ENCODE peak calls at places on chromosomes 1 and 21, in nine cellular contexts. Q, X, R, O, F, K, S, I and T are unnamed samples.

GRCh38 chr21:31348188-31348587 is 4.1 kb upstream of the TIAM1 start:
- DNase-seq in Q (no peak), X (no peak), R (no peak), O (no peak), F (no peak), K (no peak), S (no peak), I (no peak), T (no peak)

GRCh38 chr1:57222801-57223200 is 201.1 kb downstream of the DAB1 start:
- DNase-seq in Q (no peak), X (no peak), R (no peak), O (peak), F (no peak), K (no peak), S (no peak), I (no peak), T (no peak)

GRCh38 chr21:29193907-29194306 is 63.5 kb downstream of the MAP3K7CL start:
- DNase-seq in Q (no peak), X (no peak), R (no peak), O (no peak), F (no peak), K (no peak), S (no peak), I (no peak), T (no peak)

GRCh38 chr1:113434081-113434873 is 44.0 kb downstream of the MAGI3 start:
- DNase-seq in Q (no peak), X (no peak), R (no peak), O (no peak), F (no peak), K (no peak), S (no peak), I (no peak), T (no peak)

GRCh38 chr1:221394011-221394544 is 347.8 kb downstream of the DUSP10 start:
- DNase-seq in Q (no peak), X (no peak), R (no peak), O (no peak), F (no peak), K (no peak), S (no peak), I (peak), T (no peak)

GRCh38 chr1:19165501-19165900 is 44.6 kb downstream of the UBR4 start:
- DNase-seq in Q (no peak), X (no peak), R (no peak), O (no peak), F (peak), K (no peak), S (no peak), I (no peak), T (no peak)

GRCh38 chr21:21383126-21383525 is 384.9 kb downstream of the NCAM2 start:
- DNase-seq in Q (no peak), X (no peak), R (no peak), O (no peak), F (no peak), K (no peak), S (no peak), I (peak), T (no peak)

GRCh38 chr1:85352055-85352454 is 75.6 kb upstream of the BCL10 start:
- DNase-seq in Q (no peak), X (no peak), R (no peak), O (no peak), F (no peak), K (no peak), S (no peak), I (no peak), T (no peak)

GRCh38 chr1:16905112-16905855 is 9.5 kb downstream of the RNU1-2 start:
- DNase-seq in Q (peak), X (no peak), R (peak), O (peak), F (peak), K (peak), S (no peak), I (peak), T (peak)

GRCh38 chr1:6922096-6922931 is 137.1 kb downstream of the CAMTA1 start:
- DNase-seq in Q (peak), X (no peak), R (no peak), O (no peak), F (peak), K (no peak), S (no peak), I (peak), T (peak)

GRCh38 chr21:40555129-40555528 is 291.8 kb downstream of the DSCAM start:
- DNase-seq in Q (no peak), X (no peak), R (no peak), O (no peak), F (no peak), K (no peak), S (no peak), I (no peak), T (no peak)

DNA sequence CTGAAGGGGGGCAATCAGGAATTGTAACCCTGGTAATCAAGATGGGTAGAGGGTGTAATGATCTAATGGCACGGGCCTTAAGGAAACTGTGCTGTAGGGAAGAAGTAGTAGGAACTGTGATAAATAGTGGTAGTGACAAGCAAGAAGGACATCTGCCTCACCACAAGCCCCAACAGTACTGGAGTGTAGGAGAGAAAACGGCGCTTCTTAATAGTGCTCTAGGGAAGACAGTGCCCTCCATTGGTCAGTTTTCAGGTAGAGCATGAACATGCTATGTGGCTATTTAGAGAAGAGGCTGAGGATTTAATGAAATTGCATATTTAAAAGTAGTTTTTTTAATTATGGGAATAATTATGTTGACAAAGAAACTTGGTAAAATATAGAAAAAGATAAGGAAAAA is 32.2 kb downstream of the SLC30A7 start:
- DNase-seq in Q (no peak), X (no peak), R (no peak), O (peak), F (no peak), K (no peak), S (no peak), I (no peak), T (no peak)
- TF ChIP-seq CTCF in Q (no peak), X (no peak), R (no peak), O (no peak), F (no peak), K (peak), S (peak), I (no peak), T (no peak)

GRCh38 chr1:147207192-147207591 is 17.9 kb downstream of the FMO5 start:
- DNase-seq in Q (no peak), X (no peak), R (no peak), O (no peak), F (no peak), K (no peak), S (no peak), I (no peak), T (no peak)

GRCh38 chr1:147209825-147210821 is 15.0 kb downstream of the FMO5 start:
- DNase-seq in Q (no peak), X (no peak), R (no peak), O (no peak), F (no peak), K (no peak), S (no peak), I (no peak), T (no peak)

GRCh38 chr1:147211577-147211976 is 13.6 kb downstream of the FMO5 start:
- DNase-seq in Q (no peak), X (no peak), R (no peak), O (no peak), F (no peak), K (no peak), S (no peak), I (no peak), T (no peak)

GRCh38 chr1:147210987-147211386 is 14.2 kb downstream of the FMO5 start:
- DNase-seq in Q (no peak), X (no peak), R (no peak), O (no peak), F (no peak), K (no peak), S (no peak), I (no peak), T (no peak)

GRCh38 chr1:147208619-147209018 is 16.5 kb downstream of the FMO5 start:
- DNase-seq in Q (no peak), X (no peak), R (no peak), O (no peak), F (no peak), K (no peak), S (no peak), I (no peak), T (no peak)
- TF ChIP-seq POLR2A in Q (no peak), X (no peak), R (no peak), O (no peak), F (no peak), K (no peak), S (no peak), I (no peak), T (no peak)

DNA sequence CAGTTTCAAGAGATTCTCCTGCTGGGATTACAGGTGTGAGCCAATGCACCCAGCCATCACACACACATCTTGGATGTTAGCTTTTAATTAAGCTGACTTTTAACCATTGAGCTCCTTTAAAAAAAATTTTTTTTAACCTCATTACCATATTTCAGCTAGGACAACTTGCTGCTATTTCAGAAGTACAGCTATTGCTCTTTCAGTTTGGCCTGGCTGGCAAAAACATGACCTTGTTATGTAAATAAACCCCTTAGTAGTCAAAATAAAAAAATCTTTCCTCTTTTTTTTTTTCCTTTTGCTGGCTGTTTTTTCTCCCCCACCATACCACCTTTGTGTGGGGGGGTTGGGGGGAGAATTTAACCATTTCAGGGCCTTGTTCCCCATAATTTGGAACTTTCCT is 49.9 kb downstream of the ZMYM1 start:
- DNase-seq in Q (no peak), X (no peak), R (no peak), O (no peak), F (no peak), K (no peak), S (no peak), I (no peak), T (no peak)
- H3K4me3 ChIP-seq in Q (no peak), X (no peak), R (no peak), O (no peak), F (no peak), K (no peak), S (no peak), I (no peak), T (no peak)

GRCh38 chr21:24014381-24014780 is 1592.9 kb downstream of the MRPL39 start:
- DNase-seq in Q (no peak), X (no peak), R (no peak), O (no peak), F (no peak), K (no peak), S (no peak), I (no peak), T (no peak)
- TF ChIP-seq CTCF in Q (peak), X (no peak), R (no peak), O (no peak), F (peak), K (no peak), S (no peak), I (peak), T (no peak)

DNA sequence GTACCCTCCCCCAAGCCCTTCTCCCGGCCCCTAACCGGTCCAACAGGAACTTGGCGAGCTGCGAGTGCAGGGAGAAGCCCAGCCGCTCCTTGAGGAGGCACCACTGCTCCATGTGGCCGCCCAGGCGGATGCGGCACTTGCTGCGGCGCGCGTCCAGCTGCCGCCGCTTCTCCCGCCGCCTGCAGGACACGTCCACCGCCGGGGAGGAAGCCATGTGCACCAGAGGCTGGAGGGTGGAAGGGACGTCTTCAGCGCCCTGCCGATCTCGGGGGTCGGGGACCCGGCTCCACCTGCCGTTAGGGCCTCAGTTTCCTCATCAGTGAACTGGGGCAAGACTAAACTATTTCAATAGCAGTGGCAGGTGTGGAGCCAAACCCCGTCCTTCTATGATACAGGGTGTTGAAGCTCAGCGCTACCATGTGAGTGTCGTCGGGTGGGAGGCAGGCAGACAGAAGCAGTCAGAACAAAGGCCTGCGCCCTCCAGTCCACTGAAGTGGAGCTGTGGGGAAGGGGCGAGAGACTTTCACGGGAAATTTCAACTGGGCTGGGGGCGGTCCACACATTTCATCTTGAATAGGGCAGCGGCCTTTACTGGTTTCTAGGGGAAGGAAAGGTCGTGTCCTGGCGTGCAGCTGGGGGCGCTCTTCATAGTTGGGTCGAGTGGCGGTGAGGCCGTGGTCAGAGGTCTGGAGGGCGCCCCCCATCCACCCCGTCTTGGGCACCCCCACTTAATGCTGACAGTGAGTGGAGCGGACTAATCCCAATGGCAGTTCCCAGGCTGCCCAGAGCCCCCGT is 592 bp downstream of the ZNF692 start:
- DNase-seq in Q (peak), X (peak), R (peak), O (peak), F (peak), K (peak), S (peak), I (peak), T (no peak)
- TF ChIP-seq POLR2A in Q (no peak), X (peak), R (peak), O (peak), F (peak), K (peak), S (no peak), I (no peak), T (no peak)

GRCh38 chr1:212908971-212909370 is 41.4 kb upstream of the VASH2 start:
- DNase-seq in Q (no peak), X (no peak), R (no peak), O (no peak), F (no peak), K (no peak), S (no peak), I (no peak), T (no peak)
- H3K4me3 ChIP-seq in Q (no peak), X (no peak), R (no peak), O (no peak), F (no peak), K (no peak), S (no peak), I (no peak), T (no peak)

GRCh38 chr1:182038220-182038619 is 23.3 kb downstream of the ZNF648 start:
- DNase-seq in Q (no peak), X (no peak), R (no peak), O (no peak), F (no peak), K (no peak), S (no peak), I (no peak), T (no peak)

GRCh38 chr1:182029379-182030331 is 31.9 kb downstream of the ZNF648 start:
- DNase-seq in Q (peak), X (peak), R (peak), O (peak), F (peak), K (peak), S (peak), I (peak), T (peak)

GRCh38 chr1:182032251-182032650 is 29.3 kb downstream of the ZNF648 start:
- DNase-seq in Q (no peak), X (no peak), R (no peak), O (no peak), F (no peak), K (no peak), S (no peak), I (no peak), T (no peak)

GRCh38 chr1:182035097-182035770 is 26.3 kb downstream of the ZNF648 start:
- DNase-seq in Q (no peak), X (no peak), R (no peak), O (peak), F (no peak), K (no peak), S (no peak), I (no peak), T (no peak)
- TF ChIP-seq CTCF in Q (no peak), X (no peak), R (peak), O (peak), F (no peak), K (no peak), S (peak), I (no peak), T (no peak)

GRCh38 chr1:200374569-200375312 is 35.1 kb downstream of the ZNF281 start:
- DNase-seq in Q (no peak), X (no peak), R (no peak), O (no peak), F (no peak), K (no peak), S (no peak), I (peak), T (no peak)

GRCh38 chr1:200373811-200374231 is 36.0 kb downstream of the ZNF281 start:
- DNase-seq in Q (no peak), X (no peak), R (no peak), O (no peak), F (no peak), K (no peak), S (no peak), I (no peak), T (no peak)

GRCh38 chr1:200379431-200379755 is 30.4 kb downstream of the ZNF281 start:
- DNase-seq in Q (no peak), X (no peak), R (peak), O (no peak), F (no peak), K (no peak), S (no peak), I (peak), T (no peak)

GRCh38 chr1:200378096-200378495 is 31.7 kb downstream of the ZNF281 start:
- DNase-seq in Q (no peak), X (no peak), R (no peak), O (no peak), F (no peak), K (no peak), S (no peak), I (no peak), T (no peak)

GRCh38 chr1:200376521-200376920 is 33.3 kb downstream of the ZNF281 start:
- DNase-seq in Q (no peak), X (no peak), R (no peak), O (no peak), F (no peak), K (no peak), S (no peak), I (no peak), T (no peak)
- TF ChIP-seq POLR2A in Q (no peak), X (no peak), R (no peak), O (no peak), F (no peak), K (no peak), S (no peak), I (no peak), T (no peak)